ENCODE peak calls at places on chromosome 6, in nine cellular contexts. O is fibroblast of lung, T is small intestine, Z is ovary, S is GM23248, X is spleen, Q is adrenal gland, E is IMR-90, G is MM.1S. Y is an unnamed sample.

GRCh38 chr6:13526718-13527668 is 39.6 kb upstream of the GFOD1 start:
- DNase-seq in T (peak; percentile 18), E (no peak), G (peak; percentile 92), S (peak; percentile 16), O (peak; percentile 15), Z (no peak), X (peak; percentile 89), Q (peak; percentile 65), Y (peak; percentile 74)

GRCh38 chr6:137432054-137432545 is 62.1 kb downstream of the OLIG3 start:
- DNase-seq in Q (no peak), T (no peak), S (no peak), G (peak; percentile 22), E (no peak), X (no peak), Z (no peak), O (no peak), Y (no peak)

GRCh38 chr6:105495515-105495914 is 92.6 kb upstream of the PREP start:
- DNase-seq in G (no peak), Z (no peak), O (no peak), Q (no peak), E (no peak), S (no peak), X (no peak), T (no peak), Y (no peak)

GRCh38 chr6:166545156-166545555 is 41.3 kb downstream of the RAMACL start:
- DNase-seq in O (no peak), Q (peak; percentile 14), Z (no peak), T (no peak), E (no peak), S (no peak), G (no peak), X (peak; percentile 16), Y (no peak)

GRCh38 chr6:13762648-13763441 is 51.2 kb upstream of the RANBP9 start:
- DNase-seq in S (peak; percentile 95), Z (peak; percentile 52), O (peak; percentile 94), E (peak; percentile 90), T (peak; percentile 20), G (no peak), Q (no peak), X (no peak), Y (no peak)

GRCh38 chr6:40244684-40245083 is 310.4 kb upstream of the MOCS1 start:
- DNase-seq in E (no peak), Q (no peak), S (no peak), Z (no peak), T (no peak), X (no peak), G (no peak), O (no peak), Y (no peak)

GRCh38 chr6:85353012-85353411 is 96.9 kb upstream of the NT5E start:
- DNase-seq in G (peak; percentile 83), S (no peak), O (no peak), T (no peak), Q (no peak), X (no peak), Z (no peak), E (no peak), Y (no peak)

GRCh38 chr6:123380257-123380656 is 256.5 kb downstream of the TRDN start:
- DNase-seq in Z (no peak), E (no peak), O (peak; percentile 12), G (peak; percentile 77), T (peak; percentile 3), Q (no peak), X (no peak), S (peak; percentile 47), Y (no peak)

GRCh38 chr6:92352130-92352529 is 1067.2 kb downstream of the EPHA7 start:
- DNase-seq in O (no peak), Q (no peak), G (peak; percentile 18), X (no peak), Z (no peak), S (no peak), T (no peak), E (no peak), Y (no peak)

GRCh38 chr6:160084198-160084776 is 37.3 kb upstream of the SLC22A1 start:
- DNase-seq in Q (no peak), E (no peak), Z (no peak), X (peak; percentile 64), G (no peak), T (no peak), S (no peak), O (no peak), Y (no peak)
- H3K36me3 ChIP-seq in Q (no peaks in the 10 kb centered on the region), E (peaks cover 60% of the 10 kb centered on the region), Z (no peaks in the 10 kb centered on the region), X (peaks cover 98% of the 10 kb centered on the region), G (no peaks in the 10 kb centered on the region), T (peaks cover 30% of the 10 kb centered on the region), S (peaks cover 12% of the 10 kb centered on the region), O (peaks cover 25% of the 10 kb centered on the region), Y (peaks cover 44% of the 10 kb centered on the region)

GRCh38 chr6:25010166-25010565 is 74.4 kb upstream of the RIPOR2 start:
- DNase-seq in Z (no peak), T (no peak), Q (no peak), E (no peak), X (no peak), G (no peak), S (no peak), O (no peak), Y (no peak)

GRCh38 chr6:25009351-25009750 is 73.6 kb upstream of the RIPOR2 start:
- DNase-seq in O (no peak), E (no peak), X (no peak), Z (no peak), G (no peak), S (no peak), T (no peak), Q (no peak), Y (no peak)

GRCh38 chr6:25012657-25013056 is 76.9 kb upstream of the RIPOR2 start:
- DNase-seq in Q (no peak), E (peak; percentile 83), G (no peak), Z (no peak), X (no peak), O (peak; percentile 83), S (peak; percentile 81), T (no peak), Y (no peak)

GRCh38 chr6:25013249-25013648 is 77.5 kb upstream of the RIPOR2 start:
- DNase-seq in E (no peak), G (no peak), T (no peak), X (no peak), O (no peak), S (no peak), Z (no peak), Q (no peak), Y (no peak)

GRCh38 chr6:25010917-25011625 is 75.3 kb upstream of the RIPOR2 start:
- DNase-seq in X (no peak), T (no peak), G (no peak), O (peak; percentile 63), S (peak; percentile 71), Z (no peak), Q (no peak), E (peak; percentile 67), Y (no peak)
- H3K36me3 ChIP-seq in X (no peaks in the 10 kb centered on the region), T (no peaks in the 10 kb centered on the region), G (no peaks in the 10 kb centered on the region), O (no peaks in the 10 kb centered on the region), S (no peaks in the 10 kb centered on the region), Z (no peaks in the 10 kb centered on the region), Q (no peaks in the 10 kb centered on the region), E (no peaks in the 10 kb centered on the region), Y (no peaks in the 10 kb centered on the region)

DNA sequence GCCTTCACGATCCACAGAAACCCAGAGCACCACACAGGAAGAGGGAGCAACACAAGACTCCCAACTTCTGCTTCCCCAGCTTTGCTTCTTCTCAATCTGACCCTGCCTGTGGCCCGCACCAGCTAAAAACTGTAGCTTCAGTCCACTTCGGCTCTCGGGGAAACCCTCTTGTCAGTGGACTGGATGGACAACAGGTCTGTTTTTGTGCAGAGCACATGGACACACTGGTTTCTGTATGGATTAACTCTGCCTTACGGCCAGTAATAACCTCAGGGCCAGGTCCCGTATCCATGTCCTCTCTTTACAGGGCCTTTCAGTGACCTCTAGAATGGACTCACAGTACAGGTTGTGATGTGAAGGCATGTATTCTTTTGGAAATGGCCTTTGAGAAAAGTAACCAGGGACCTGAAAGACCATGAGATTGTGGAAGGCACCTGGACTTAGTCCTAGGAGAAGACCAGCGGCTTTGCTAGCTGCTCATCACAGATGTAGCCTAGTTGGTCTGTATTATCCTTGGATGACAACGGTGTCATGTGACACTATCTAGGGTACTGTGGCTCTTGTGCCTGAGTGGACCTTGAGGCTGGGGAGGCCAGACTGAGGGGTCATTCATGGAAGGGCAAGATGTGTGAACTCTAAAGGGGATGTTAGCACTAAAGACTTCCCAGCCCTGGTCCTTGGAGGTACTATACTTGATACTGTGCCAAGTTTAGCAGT is 5.8 kb downstream of the POLR1C start:
- DNase-seq in Q (no peak), O (no peak), S (no peak), Z (no peak), E (no peak), T (no peak), G (no peak), X (no peak), Y (no peak)
- H3K36me3 ChIP-seq in Q (no peaks in the 10 kb centered on the region), O (peaks cover 43% of the 10 kb centered on the region), S (peaks cover 75% of the 10 kb centered on the region), Z (no peaks in the 10 kb centered on the region), E (peaks cover 68% of the 10 kb centered on the region), T (peaks cover 30% of the 10 kb centered on the region), G (peaks cover 18% of the 10 kb centered on the region), X (peaks cover 77% of the 10 kb centered on the region), Y (peaks cover 67% of the 10 kb centered on the region)

GRCh38 chr6:89786970-89787369 is 32.6 kb downstream of the MDN1 start:
- DNase-seq in X (no peak), E (no peak), O (no peak), Q (no peak), Z (no peak), T (no peak), S (no peak), G (no peak), Y (no peak)
- H3K36me3 ChIP-seq in X (peaks cover 82% of the 10 kb centered on the region), E (peaks cover 18% of the 10 kb centered on the region), O (no peaks in the 10 kb centered on the region), Q (no peaks in the 10 kb centered on the region), Z (no peaks in the 10 kb centered on the region), T (peaks cover 6% of the 10 kb centered on the region), S (peaks cover 24% of the 10 kb centered on the region), G (peaks cover 7% of the 10 kb centered on the region), Y (peaks cover 27% of the 10 kb centered on the region)

DNA sequence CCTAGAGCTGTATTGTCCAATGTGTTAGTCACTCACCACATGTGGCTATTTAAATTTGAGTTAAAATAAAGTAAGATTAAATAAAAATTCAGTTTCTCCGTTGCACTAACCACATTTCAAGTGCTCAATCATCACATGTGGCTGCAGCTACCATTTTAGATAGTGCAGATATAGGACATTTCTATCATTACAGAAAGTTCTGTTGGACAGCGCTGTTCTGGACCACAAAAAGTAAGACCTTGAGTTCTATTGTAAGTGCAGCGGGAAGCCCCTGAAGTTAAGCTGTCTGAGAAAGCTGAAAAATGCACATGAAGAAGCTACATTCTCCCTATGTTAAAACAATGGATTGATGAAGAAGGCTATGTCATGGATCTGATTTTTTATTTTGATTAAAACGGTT is 1.1 kb downstream of the ORC3 start:
- DNase-seq in S (peak; percentile 48), O (peak; percentile 21), E (peak; percentile 18), Q (no peak), T (no peak), Z (no peak), G (no peak), X (no peak), Y (no peak)
- H3K36me3 ChIP-seq in S (peaks cover 4% of the 10 kb centered on the region), O (no peaks in the 10 kb centered on the region), E (peaks cover 7% of the 10 kb centered on the region), Q (no peaks in the 10 kb centered on the region), T (no peaks in the 10 kb centered on the region), Z (no peaks in the 10 kb centered on the region), G (peaks cover 4% of the 10 kb centered on the region), X (peaks cover 12% of the 10 kb centered on the region), Y (peaks cover 2% of the 10 kb centered on the region)

GRCh38 chr6:42942444-42942843 is 13.2 kb downstream of the CNPY3 start:
- DNase-seq in G (no peak), E (no peak), S (no peak), O (no peak), X (no peak), Q (no peak), T (no peak), Z (no peak), Y (peak; percentile 15)
- H3K36me3 ChIP-seq in G (no peaks in the 10 kb centered on the region), E (peaks cover 27% of the 10 kb centered on the region), S (no peaks in the 10 kb centered on the region), O (peaks cover 6% of the 10 kb centered on the region), X (peaks cover 59% of the 10 kb centered on the region), Q (no peaks in the 10 kb centered on the region), T (no peaks in the 10 kb centered on the region), Z (no peaks in the 10 kb centered on the region), Y (no peaks in the 10 kb centered on the region)

GRCh38 chr6:44524491-44525227 is 137.2 kb downstream of the CDC5L start:
- DNase-seq in G (peak; percentile 91), X (no peak), O (no peak), Q (no peak), Z (no peak), E (no peak), S (no peak), T (no peak), Y (no peak)
- H3K36me3 ChIP-seq in G (no peaks in the 10 kb centered on the region), X (no peaks in the 10 kb centered on the region), O (no peaks in the 10 kb centered on the region), Q (no peaks in the 10 kb centered on the region), Z (no peaks in the 10 kb centered on the region), E (no peaks in the 10 kb centered on the region), S (no peaks in the 10 kb centered on the region), T (no peaks in the 10 kb centered on the region), Y (no peaks in the 10 kb centered on the region)

Y was measured in kidney.